ENCODE peak calls at places on chromosomes 7 and 10, in ten cellular contexts. C, J, T, F, Y, N, M, H, O and U are unnamed samples.

GRCh38 chr10:22959950-22960349 is 32.1 kb downstream of the ARMC3 start:
- DNase-seq in Y (no peak), J (no peak), H (no peak), M (no peak), N (no peak), T (no peak), F (no peak), C (no peak), O (no peak), U (no peak)

GRCh38 chr7:48031111-48031510 is 2.2 kb upstream of the SUN3 start:
- DNase-seq in O (no peak), N (no peak), J (no peak), M (no peak), H (no peak), T (no peak), C (no peak), Y (no peak), F (no peak), U (no peak)

GRCh38 chr10:112461029-112461887 is 14.2 kb downstream of the VTI1A start:
- DNase-seq in H (no peak), T (no peak), Y (no peak), O (no peak), J (no peak), M (no peak), F (peak; percentile 87), C (no peak), N (peak; percentile 88), U (no peak)

GRCh38 chr7:30730097-30730496 is 21.8 kb upstream of the INMT start:
- DNase-seq in H (no peak), N (no peak), O (no peak), F (no peak), J (no peak), Y (no peak), C (no peak), T (no peak), M (no peak), U (no peak)

GRCh38 chr7:47783456-47784240 is 164.6 kb downstream of the PKD1L1 start:
- DNase-seq in H (peak; percentile 57), M (no peak), T (no peak), F (peak; percentile 99), J (no peak), O (peak; percentile 46), Y (no peak), N (peak; percentile 97), C (no peak), U (no peak)

GRCh38 chr10:93465806-93466675 is 16.1 kb downstream of the MYOF start:
- DNase-seq in N (peak; percentile 97), H (peak; percentile 93), M (peak; percentile 96), Y (peak; percentile 83), C (no peak), T (peak; percentile 85), O (peak; percentile 93), J (no peak), F (peak; percentile 92), U (no peak)

GRCh38 chr10:18099420-18099819 is 40.8 kb upstream of the CACNB2 start:
- DNase-seq in T (no peak), M (no peak), C (no peak), Y (no peak), J (no peak), H (no peak), F (peak; percentile 43), O (no peak), N (no peak), U (no peak)

GRCh38 chr10:118809821-118810220 is 55.1 kb upstream of the CACUL1 start:
- DNase-seq in Y (no peak), M (no peak), H (no peak), J (no peak), C (no peak), N (no peak), O (no peak), T (no peak), F (no peak), U (no peak)

GRCh38 chr10:58322835-58323209 is 12.0 kb upstream of the UBE2D1 start:
- DNase-seq in Y (no peak), T (no peak), F (no peak), O (no peak), H (no peak), N (no peak), M (no peak), J (no peak), C (no peak), U (no peak)

GRCh38 chr7:100584046-100584676 is 1.8 kb downstream of the LRCH4 start:
- DNase-seq in N (no peak), F (no peak), C (no peak), O (no peak), H (no peak), T (no peak), J (no peak), M (no peak), Y (peak; percentile 58), U (no peak)

GRCh38 chr10:13633689-13634088 is 46.9 kb downstream of the PRPF18 start:
- DNase-seq in F (peak; percentile 91), M (no peak), N (peak; percentile 85), T (no peak), J (no peak), C (no peak), H (no peak), Y (no peak), O (peak; percentile 73), U (no peak)

GRCh38 chr10:129025774-129026173 is 441.3 kb upstream of the MGMT start:
- DNase-seq in M (no peak), O (no peak), H (no peak), C (no peak), N (no peak), T (no peak), F (no peak), J (no peak), Y (no peak), U (no peak)

GRCh38 chr7:102866480-102866879 is 46.3 kb upstream of the LRRC17 start:
- DNase-seq in T (no peak), N (no peak), F (no peak), H (no peak), O (no peak), J (no peak), C (no peak), Y (no peak), M (no peak), U (no peak)

GRCh38 chr10:131158695-131159094 is 152.8 kb downstream of the TCERG1L start:
- DNase-seq in T (no peak), Y (no peak), H (no peak), F (no peak), N (no peak), M (no peak), C (no peak), O (no peak), J (no peak), U (no peak)

GRCh38 chr10:61904711-61905445 is 3.4 kb downstream of the ARID5B start:
- DNase-seq in O (no peak), Y (no peak), M (no peak), T (no peak), C (no peak), F (peak; percentile 75), N (peak; percentile 67), H (peak; percentile 22), J (no peak), U (no peak)

DNA sequence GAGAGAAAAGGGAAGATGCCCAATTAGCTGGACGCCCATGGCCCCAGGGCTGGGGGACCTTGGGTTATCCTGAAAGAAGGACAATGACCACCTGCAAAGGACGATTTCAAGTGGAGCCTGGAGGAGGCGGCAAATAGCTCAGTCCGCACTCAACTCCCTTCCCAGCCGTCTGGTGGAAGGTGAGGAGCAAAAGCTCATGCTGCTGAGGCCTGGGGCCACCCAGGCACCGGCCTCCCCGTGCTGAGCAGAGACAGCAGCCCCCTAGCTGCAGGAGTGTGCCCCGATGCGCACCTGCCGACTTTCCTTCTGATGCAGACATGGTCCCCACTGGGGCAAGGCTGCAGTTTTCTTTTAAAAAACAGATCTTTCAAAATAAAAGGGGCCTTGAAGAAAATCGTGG is 7.9 kb downstream of the FAM20C start:
- DNase-seq in C (no peak), O (no peak), M (no peak), N (no peak), F (no peak), J (no peak), T (no peak), H (no peak), Y (no peak), U (no peak)
- TF ChIP-seq CTCF in C (no peak), O (no peak), M (no peak), N (peak; percentile 8), F (no peak), J (no peak), T (no peak), H (no peak), Y (no peak), U (no peak)

GRCh38 chr7:123581162-123581459 is 20.5 kb upstream of the ASB15 start:
- DNase-seq in O (no peak), J (no peak), H (no peak), N (no peak), T (no peak), Y (no peak), C (no peak), F (no peak), M (no peak), U (no peak)
- TF ChIP-seq CTCF in O (no peak), J (no peak), H (peak; percentile 32), N (no peak), T (no peak), Y (no peak), C (no peak), F (no peak), M (peak; percentile 73), U (no peak)

DNA sequence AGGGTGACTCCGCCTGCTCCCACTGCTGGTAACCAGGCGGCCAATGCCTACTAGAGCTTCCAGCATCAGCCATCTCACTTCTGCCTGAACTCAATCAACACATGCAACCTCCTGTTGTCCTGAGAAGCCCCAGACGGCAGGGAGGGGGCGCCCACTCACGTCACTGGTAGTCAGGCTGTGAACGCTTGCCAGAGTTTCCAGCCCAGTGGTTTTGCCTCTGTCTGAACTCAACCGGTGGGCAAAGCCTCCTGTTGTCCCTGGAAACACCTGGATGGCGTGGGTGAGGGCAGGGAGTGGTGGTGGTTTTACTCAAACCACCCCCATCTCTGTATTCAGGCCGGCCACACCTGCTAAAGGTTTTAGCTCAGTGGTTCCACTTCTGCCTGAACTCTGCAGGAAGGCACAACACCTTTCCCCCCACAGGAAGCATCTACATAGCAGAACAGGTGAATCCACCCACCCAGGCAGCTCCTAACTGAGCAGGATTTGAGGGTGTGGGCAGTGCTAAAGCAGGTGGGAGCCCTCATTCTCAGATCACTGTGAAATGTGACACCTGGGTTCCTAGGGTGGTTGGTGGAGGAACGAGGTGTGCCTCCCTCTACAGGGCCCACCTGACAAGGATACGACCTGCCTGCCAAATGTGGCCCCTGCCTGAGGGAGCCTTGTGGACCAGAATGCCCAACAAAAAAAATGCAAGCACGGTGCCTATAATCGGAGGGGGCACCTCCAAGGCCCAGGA is 563.0 kb upstream of the SEMA3D start:
- DNase-seq in M (no peak), T (no peak), N (no peak), F (no peak), C (peak; percentile 48), J (no peak), O (no peak), Y (no peak), H (no peak), U (no peak)
- TF ChIP-seq CTCF in M (no peak), T (no peak), N (no peak), F (no peak), C (no peak), J (no peak), O (no peak), Y (no peak), H (no peak), U (no peak)

DNA sequence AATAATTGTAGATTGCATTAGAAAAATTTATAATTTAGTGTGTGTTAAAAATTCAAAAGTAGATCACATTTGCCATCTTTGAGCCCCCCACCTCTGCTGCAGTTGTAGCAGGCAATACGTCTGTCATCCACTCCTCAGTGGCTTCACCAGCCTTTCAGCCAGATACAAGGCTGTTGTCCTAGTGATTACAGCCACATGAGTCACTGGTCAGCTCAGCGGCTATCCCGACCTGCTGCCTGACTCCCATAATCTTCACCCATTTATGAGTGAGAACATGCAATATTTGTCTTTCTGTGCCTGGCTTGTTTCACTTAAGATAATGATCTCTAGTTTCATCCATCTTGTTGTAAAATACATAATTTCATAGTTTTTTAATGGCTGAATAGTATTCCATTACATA is 9.2 kb downstream of the OR2A5 start:
- DNase-seq in O (no peak), T (no peak), F (no peak), J (no peak), N (no peak), Y (no peak), M (no peak), C (no peak), H (no peak), U (no peak)
- TF ChIP-seq CTCF in O (no peak), T (no peak), F (no peak), J (no peak), N (no peak), Y (no peak), M (no peak), C (no peak), H (no peak), U (no peak)